ENCODE peak calls at places on chromosomes 13 and 19, in five cellular contexts. C is GM13977; Y is activated CD4-positive, alpha-beta T cell treated with anti-CD3 and anti-CD28 coated beads, Interleukin-2, amount 50 U/mL, for 1 hour; M is NCI-H1105 treated with DMSO at 0.1 percent for 48 hours; F is gastrocnemius medialis. K is an unnamed sample.

GRCh38 chr13:33276581-33276980 is 9.0 kb downstream of the STARD13 start:
- DNase-seq in F (no peak), M (no peak), C (no peak), Y (no peak), K (no peak)

GRCh38 chr13:77698211-77699058 is 948 bp downstream of the SLAIN1 start:
- DNase-seq in C (peak; percentile 59), F (no peak), Y (peak; percentile 44), M (peak; percentile 24), K (peak; percentile 48)

GRCh38 chr13:27971236-27971645 is 2.1 kb upstream of the CDX2 start:
- DNase-seq in C (no peak), Y (no peak), M (no peak), F (no peak), K (no peak)

GRCh38 chr13:30520571-30520970 is 54.8 kb upstream of the HMGB1 start:
- DNase-seq in F (no peak), C (no peak), Y (no peak), M (no peak), K (no peak)

GRCh38 chr13:46961719-46962118 is 64.9 kb upstream of the HTR2A start:
- DNase-seq in C (peak; percentile 76), M (no peak), Y (no peak), F (no peak), K (no peak)

GRCh38 chr19:16589917-16590316 is 17.7 kb upstream of the SLC35E1 start:
- DNase-seq in F (no peak), C (no peak), Y (no peak), M (peak; percentile 30), K (no peak)

GRCh38 chr13:45863716-45864590 is 12.4 kb upstream of the SIAH3 start:
- DNase-seq in Y (no peak), M (peak; percentile 12), F (no peak), C (no peak), K (no peak)

GRCh38 chr19:6060600-6061391 is 49.5 kb downstream of the RFX2 start:
- DNase-seq in F (no peak), M (no peak), C (no peak), Y (peak; percentile 37), K (peak; percentile 41)

GRCh38 chr13:44971656-44972595 is 17.3 kb downstream of the NUFIP1 start:
- DNase-seq in Y (no peak), F (peak; percentile 49), C (no peak), M (no peak), K (no peak)

GRCh38 chr13:78689011-78689410 is 30.1 kb upstream of the OBI1 start:
- DNase-seq in F (no peak), M (no peak), Y (no peak), C (no peak), K (no peak)

GRCh38 chr13:42355841-42356575 is 84.1 kb downstream of the AKAP11 start:
- DNase-seq in F (no peak), C (no peak), M (no peak), Y (no peak), K (no peak)

GRCh38 chr19:3801412-3802096 is 15.4 kb upstream of the MATK start:
- DNase-seq in M (peak; percentile 76), Y (peak; percentile 49), F (no peak), C (no peak), K (peak; percentile 58)

GRCh38 chr19:6464070-6464873 is at the start of gene CRB3:
- DNase-seq in F (no peak), C (no peak), Y (peak; percentile 66), M (peak; percentile 85), K (peak; percentile 42)

GRCh38 chr19:30309983-30310805 is 62.0 kb upstream of the ZNF536 start:
- DNase-seq in F (no peak), M (no peak), Y (no peak), C (no peak), K (no peak)

GRCh38 chr19:33408116-33408515 is 34.6 kb downstream of the CEBPG start:
- DNase-seq in M (no peak), Y (no peak), C (no peak), F (no peak), K (no peak)

GRCh38 chr13:30125422-30126073 is 181.8 kb downstream of the KATNAL1 start:
- DNase-seq in F (no peak), M (peak; percentile 12), C (no peak), Y (no peak), K (no peak)

GRCh38 chr19:46631481-46631880 is 4.5 kb downstream of the GNG8 start:
- DNase-seq in C (no peak), M (no peak), Y (no peak), F (peak; percentile 57), K (no peak)

GRCh38 chr13:42041684-42042035 is 6.8 kb upstream of the DGKH start:
- DNase-seq in F (peak; percentile 58), Y (no peak), M (peak; percentile 21), C (peak; percentile 69), K (no peak)

GRCh38 chr13:39250440-39250839 is 212.2 kb downstream of the NHLRC3 start:
- DNase-seq in Y (no peak), M (no peak), F (no peak), C (no peak), K (no peak)

GRCh38 chr13:46831588-46832194 is 34.7 kb upstream of the ESD start:
- DNase-seq in Y (peak; percentile 4), F (no peak), M (peak; percentile 5), C (no peak), K (peak; percentile 40)

GRCh38 chr13:22893149-22893548 is 287.6 kb upstream of the SGCG start:
- DNase-seq in M (peak; percentile 1), F (no peak), Y (no peak), C (no peak), K (no peak)

GRCh38 chr19:13864513-13865242 is 12.3 kb upstream of the NANOS3 start:
- DNase-seq in Y (no peak), F (no peak), C (no peak), M (no peak), K (no peak)

GRCh38 chr13:101258071-101258470 is 158.2 kb downstream of the NALCN start:
- DNase-seq in Y (no peak), C (peak; percentile 33), M (no peak), F (no peak), K (peak; percentile 32)